ENCODE peak calls at places on chromosomes 13 and 19, in eight cellular contexts. G is naive thymus-derived CD4-positive, alpha-beta T cell; J is SK-N-SH; B is brain microvascular endothelial cell; S is tibial artery; L is CD8-positive, alpha-beta T cell; T is Karpas-422; X is mesenchymal stem cell. F is an unnamed sample. For H3K27me3, the result is how much of the 10 kb centered on the place peaks cover.

GRCh38 chr19:46494936-46495788 is 505 bp downstream of the PNMA8B start:
- DNase-seq in G (no peak), J (no peak), B (no peak), S (no peak), L (no peak), T (no peak), X (no peak), F (no peak)

GRCh38 chr19:16197622-16198362 is at the start of gene AP1M1:
- DNase-seq in G (peak), J (peak), B (peak), S (peak), L (peak), T (peak), X (peak), F (peak)

GRCh38 chr13:43990021-43990420 is 110.3 kb downstream of the LACC1 start:
- DNase-seq in G (no peak), J (no peak), B (no peak), S (no peak), L (no peak), T (no peak), X (no peak), F (no peak)

GRCh38 chr13:50421457-50422130 is 406.4 kb downstream of the KCNRG start:
- DNase-seq in G (no peak), J (no peak), B (no peak), S (no peak), L (no peak), T (peak), X (no peak), F (no peak)

GRCh38 chr13:98445340-98446233 is 131.3 kb downstream of the STK24 start:
- DNase-seq in G (peak), J (peak), B (peak), S (peak), L (peak), T (peak), X (peak), F (peak)

GRCh38 chr19:22607653-22608430 is 26.3 kb upstream of the ZNF492 start:
- DNase-seq in G (no peak), J (no peak), B (no peak), S (peak), L (no peak), T (no peak), X (no peak), F (no peak)

GRCh38 chr13:70817571-70817970 is 709.3 kb upstream of the KLHL1 start:
- DNase-seq in G (no peak), J (no peak), B (peak), S (no peak), L (no peak), T (no peak), X (peak), F (no peak)

GRCh38 chr19:6218497-6219146 is 61.2 kb downstream of the MLLT1 start:
- DNase-seq in G (peak), J (peak), B (peak), S (peak), L (peak), T (peak), X (peak), F (peak)

GRCh38 chr13:76812971-76813691 is 73.1 kb downstream of the KCTD12 start:
- DNase-seq in G (no peak), J (no peak), B (no peak), S (peak), L (no peak), T (no peak), X (no peak), F (peak)

GRCh38 chr19:3366761-3367571 is 583 bp downstream of the NFIC start:
- DNase-seq in G (no peak), J (peak), B (no peak), S (peak), L (no peak), T (no peak), X (peak), F (peak)

GRCh38 chr19:49809155-49809986 is 3.7 kb downstream of the FUZ start:
- DNase-seq in G (no peak), J (peak), B (no peak), S (peak), L (peak), T (peak), X (peak), F (peak)

GRCh38 chr13:24626449-24626848 is 53.8 kb upstream of the ATP12A start:
- DNase-seq in G (peak), J (no peak), B (no peak), S (no peak), L (no peak), T (no peak), X (no peak), F (no peak)

GRCh38 chr19:32919365-32919764 is 49.8 kb upstream of the SLC7A9 start:
- DNase-seq in G (no peak), J (no peak), B (no peak), S (no peak), L (no peak), T (no peak), X (no peak), F (no peak)

GRCh38 chr13:49652691-49653305 is 24.5 kb downstream of the ARL11 start:
- DNase-seq in G (no peak), J (peak), B (no peak), S (no peak), L (no peak), T (peak), X (peak), F (no peak)

GRCh38 chr19:1655131-1655981 is 2.9 kb upstream of the TCF3 start:
- DNase-seq in G (no peak), J (no peak), B (no peak), S (no peak), L (no peak), T (no peak), X (no peak), F (no peak)

GRCh38 chr19:10230155-10230903 is 802 bp downstream of the S1PR2 start:
- DNase-seq in G (peak), J (peak), B (no peak), S (peak), L (peak), T (peak), X (peak), F (peak)

GRCh38 chr19:19079571-19079970 is 15.8 kb downstream of the SLC25A42 start:
- DNase-seq in G (no peak), J (no peak), B (no peak), S (no peak), L (no peak), T (no peak), X (no peak), F (no peak)

GRCh38 chr19:48450441-48450840 is 4.7 kb downstream of the GRWD1 start:
- DNase-seq in G (no peak), J (peak), B (no peak), S (no peak), L (no peak), T (no peak), X (no peak), F (no peak)

GRCh38 chr19:728011-728410 is 19.3 kb downstream of the PALM start:
- DNase-seq in G (no peak), J (no peak), B (no peak), S (no peak), L (no peak), T (no peak), X (no peak), F (peak)

GRCh38 chr13:48954086-48954485 is 21.6 kb upstream of the FNDC3A start:
- DNase-seq in G (no peak), J (no peak), B (peak), S (no peak), L (no peak), T (no peak), X (peak), F (no peak)

GRCh38 chr13:43489168-43489730 is 297.5 kb downstream of the ENOX1 start:
- DNase-seq in G (no peak), J (no peak), B (no peak), S (no peak), L (no peak), T (no peak), X (no peak), F (peak)

DNA sequence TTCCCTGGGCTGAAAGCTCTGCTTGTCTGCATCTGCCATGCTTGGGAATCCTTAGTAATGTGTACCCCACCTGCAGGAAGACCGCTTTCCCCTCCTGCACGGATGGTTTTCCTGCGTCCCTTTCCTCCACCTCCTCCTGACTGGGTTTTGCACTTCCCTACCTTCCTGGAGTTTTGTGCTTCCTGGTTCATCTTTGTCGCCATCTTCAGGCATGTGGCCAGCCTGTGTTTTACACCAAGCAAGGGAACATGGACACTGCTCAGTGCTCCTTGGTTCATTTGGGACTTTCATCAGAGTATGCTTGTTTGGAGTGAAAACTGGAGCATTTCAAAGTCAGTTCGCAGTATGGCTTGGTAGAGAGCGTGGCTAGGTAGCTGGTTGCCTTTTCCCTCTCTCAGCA is 30.7 kb downstream of the ERICH6B start:
- DNase-seq in G (no peak), J (no peak), B (no peak), S (no peak), L (no peak), T (no peak), X (peak), F (no peak)
- H3K27me3 ChIP-seq in G (under half), J (under half), B (under half), S (under half), L (under half), T (under half), X (under half), F (under half)

GRCh38 chr19:7872306-7873204 is 1.6 kb downstream of the PRR36 start:
- DNase-seq in G (no peak), J (no peak), B (no peak), S (no peak), L (no peak), T (no peak), X (no peak), F (no peak)
- H3K27me3 ChIP-seq in G (under half), J (under half), B (under half), S (under half), L (under half), T (under half), X (under half), F (under half)

GRCh38 chr13:74135306-74136088 is 1.3 kb upstream of the KLF12 start:
- DNase-seq in G (peak), J (peak), B (peak), S (peak), L (peak), T (peak), X (peak), F (peak)
- H3K27me3 ChIP-seq in G (under half), J (under half), B (under half), S (under half), L (under half), T (under half), X (under half), F (under half)

GRCh38 chr13:27961227-27962085 is 7.7 kb downstream of the CDX2 start:
- DNase-seq in G (no peak), J (peak), B (no peak), S (no peak), L (no peak), T (no peak), X (no peak), F (no peak)
- H3K27me3 ChIP-seq in G (under half), J (half or more), B (half or more), S (half or more), L (under half), T (under half), X (half or more), F (half or more)

DNA sequence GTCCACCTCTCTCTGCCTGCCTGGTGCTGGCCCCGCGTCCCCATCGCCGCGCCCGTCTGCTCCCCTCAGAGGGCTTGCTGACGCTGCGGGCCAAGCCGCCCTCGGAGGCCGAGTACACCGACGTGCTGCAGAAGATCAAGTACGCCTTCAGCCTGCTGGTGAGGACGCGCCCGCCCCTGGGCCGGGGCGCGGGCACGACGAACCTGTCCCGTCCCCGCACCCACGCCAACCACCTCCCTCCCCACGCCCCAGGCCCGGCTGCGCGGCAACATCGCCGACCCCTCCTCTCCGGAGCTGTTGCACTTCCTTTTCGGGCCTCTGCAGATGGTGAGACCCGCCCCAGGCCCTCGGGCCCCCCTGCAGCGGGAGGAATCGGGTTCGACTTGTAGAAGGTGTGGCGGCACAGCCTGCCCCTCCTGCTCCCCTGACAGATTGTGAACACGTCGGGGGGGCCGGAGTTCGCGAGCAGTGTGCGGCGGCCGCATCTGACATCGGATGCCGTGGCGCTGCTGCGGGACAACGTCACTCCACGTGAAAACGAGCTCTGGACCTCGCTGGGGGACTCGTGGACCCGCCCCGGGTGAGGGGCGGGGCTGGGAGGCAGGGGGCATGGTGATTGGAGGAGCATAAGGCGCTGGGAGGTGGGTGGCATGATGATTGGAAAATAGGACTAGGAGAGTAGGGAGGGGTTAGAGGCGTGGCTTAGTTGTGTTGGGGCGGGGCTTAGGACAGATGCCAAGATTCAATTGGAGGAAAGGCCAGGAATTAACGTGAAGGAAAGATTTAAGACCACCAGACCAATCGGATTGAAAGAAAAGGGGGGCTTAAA is 6.6 kb downstream of the EPS8L1 start:
- DNase-seq in G (no peak), J (peak), B (peak), S (no peak), L (no peak), T (peak), X (peak), F (no peak)
- H3K27me3 ChIP-seq in G (under half), J (under half), B (under half), S (half or more), L (under half), T (under half), X (half or more), F (under half)

GRCh38 chr13:110978390-110978789 is 63.5 kb upstream of the ANKRD10 start:
- DNase-seq in G (no peak), J (no peak), B (no peak), S (no peak), L (no peak), T (no peak), X (no peak), F (no peak)
- H3K27me3 ChIP-seq in G (under half), J (under half), B (under half), S (under half), L (under half), T (under half), X (under half), F (under half)

DNA sequence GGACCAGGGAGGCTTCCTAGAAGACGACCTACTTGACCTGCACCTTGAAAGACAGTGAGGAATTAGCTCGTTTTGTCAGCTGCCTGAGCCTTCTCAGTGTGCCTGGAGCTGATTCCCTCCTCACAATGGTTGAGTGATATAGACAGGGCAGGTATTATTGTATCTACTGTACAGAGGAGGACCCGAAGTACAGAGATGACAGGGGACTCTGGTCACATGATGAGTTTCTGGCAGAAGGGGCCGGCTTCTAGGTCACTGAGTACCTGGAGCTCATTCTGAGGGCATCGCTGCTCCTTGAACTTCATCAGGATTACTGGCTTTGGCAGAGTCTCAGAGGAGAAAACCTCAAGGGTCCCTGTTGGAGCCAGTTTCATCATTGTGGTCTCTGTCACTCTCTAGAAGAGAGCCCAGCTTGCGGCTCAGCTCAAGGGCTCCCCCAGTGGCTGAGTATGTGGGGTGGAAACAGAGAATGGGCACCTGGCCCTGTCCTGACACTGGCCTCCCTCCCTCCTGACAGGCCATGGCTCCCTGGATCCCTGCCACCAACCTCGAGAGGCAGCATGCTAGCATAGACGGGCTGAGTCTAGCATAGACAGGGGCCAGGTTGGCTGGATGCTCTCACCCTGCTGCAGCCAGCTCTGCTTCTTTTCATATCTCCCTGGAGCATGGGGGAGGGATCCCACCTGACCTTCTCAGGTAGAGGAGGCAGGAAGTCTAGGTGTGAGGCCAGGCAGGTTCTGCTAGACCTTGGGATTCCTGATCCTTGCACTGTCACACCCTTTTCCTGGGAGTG is 38.7 kb downstream of the NFIX start:
- DNase-seq in G (no peak), J (peak), B (no peak), S (peak), L (peak), T (peak), X (peak), F (peak)
- H3K27me3 ChIP-seq in G (under half), J (under half), B (under half), S (under half), L (under half), T (under half), X (under half), F (under half)

GRCh38 chr13:113404723-113405471 is 41.0 kb upstream of the GRTP1 start:
- DNase-seq in G (no peak), J (no peak), B (no peak), S (no peak), L (no peak), T (no peak), X (no peak), F (no peak)
- H3K27me3 ChIP-seq in G (under half), J (under half), B (under half), S (under half), L (under half), T (under half), X (under half), F (under half)

GRCh38 chr19:54480048-54480447 is 7.0 kb upstream of the CDC42EP5 start:
- DNase-seq in G (no peak), J (no peak), B (no peak), S (no peak), L (no peak), T (no peak), X (no peak), F (no peak)

GRCh38 chr19:54484451-54484850 is 11.4 kb upstream of the CDC42EP5 start:
- DNase-seq in G (no peak), J (no peak), B (no peak), S (no peak), L (no peak), T (no peak), X (no peak), F (no peak)

GRCh38 chr19:54478677-54479266 is 5.7 kb upstream of the CDC42EP5 start:
- DNase-seq in G (no peak), J (peak), B (no peak), S (no peak), L (no peak), T (peak), X (peak), F (no peak)

GRCh38 chr19:54482889-54483288 is 9.8 kb upstream of the CDC42EP5 start:
- DNase-seq in G (no peak), J (no peak), B (no peak), S (no peak), L (no peak), T (no peak), X (no peak), F (no peak)

GRCh38 chr19:54481326-54481930 is 8.3 kb upstream of the CDC42EP5 start:
- DNase-seq in G (peak), J (peak), B (no peak), S (no peak), L (no peak), T (peak), X (peak), F (no peak)
- H3K27me3 ChIP-seq in G (under half), J (half or more), B (under half), S (under half), L (under half), T (under half), X (under half), F (under half)

DNA sequence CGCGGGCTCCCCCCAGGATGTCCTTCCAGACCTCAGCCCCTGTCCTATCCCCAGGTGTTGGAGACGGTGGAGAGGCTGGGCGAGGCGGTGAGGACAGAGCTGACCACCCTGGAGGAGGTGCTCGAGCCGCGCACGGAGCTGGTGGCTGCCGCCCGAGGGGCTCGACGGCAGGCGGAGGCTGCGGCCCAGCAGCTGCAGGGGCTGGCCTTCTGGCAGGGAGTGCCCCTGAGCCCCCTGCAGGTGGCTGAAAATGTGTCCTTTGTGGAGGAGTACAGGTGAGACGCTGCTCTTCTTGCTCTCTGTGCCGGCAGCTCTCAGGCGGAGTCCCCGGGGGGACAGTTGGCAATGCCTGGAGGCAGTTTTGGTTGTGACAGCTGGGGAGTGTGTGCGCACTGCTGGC is 6.9 kb downstream of the TTYH1 start:
- DNase-seq in G (no peak), J (no peak), B (no peak), S (no peak), L (no peak), T (no peak), X (no peak), F (no peak)
- H3K27me3 ChIP-seq in G (under half), J (half or more), B (under half), S (half or more), L (under half), T (under half), X (half or more), F (under half)

F was measured in uterus.